ENCODE peak calls at places on chromosomes 4 and X, in eight cellular contexts. V is IMR-90, O is Calu3, A is suprapubic skin, T is progenitor cell of endocrine pancreas, J is pancreas, W is cardiac fibroblast, Y is fibroblast of mammary gland. Q is an unnamed sample.

GRCh38 chrX:80667967-80668366 is 141.7 kb downstream of the BRWD3 start:
- DNase-seq in O (no peak), V (no peak), A (no peak), T (no peak), J (no peak), W (no peak), Y (no peak), Q (no peak)

GRCh38 chr4:145804134-145804533 is 124.2 kb downstream of the C4orf51 start:
- DNase-seq in W (peak), Y (peak), O (no peak), J (no peak), V (peak), A (no peak), T (no peak), Q (no peak)

GRCh38 chr4:151407466-151408379 is 1.3 kb upstream of the FHIP1A start:
- DNase-seq in V (no peak), J (peak), Y (no peak), A (peak), W (no peak), O (peak), T (peak), Q (no peak)

GRCh38 chr4:169334335-169334734 is 63.6 kb upstream of the SH3RF1 start:
- DNase-seq in T (no peak), O (no peak), A (no peak), V (no peak), Y (no peak), J (no peak), W (no peak), Q (no peak)

GRCh38 chr4:145784036-145784435 is 104.1 kb downstream of the C4orf51 start:
- DNase-seq in A (no peak), J (no peak), O (no peak), Y (no peak), W (no peak), T (no peak), V (no peak), Q (no peak)

GRCh38 chrX:102341867-102342266 is 94.9 kb downstream of the NXF2 start:
- DNase-seq in V (no peak), J (no peak), T (no peak), O (no peak), A (no peak), W (peak), Y (no peak), Q (no peak)

GRCh38 chr4:164405774-164406173 is 348.2 kb upstream of the SMIM31 start:
- DNase-seq in O (no peak), A (no peak), T (no peak), V (no peak), Y (no peak), J (no peak), W (no peak), Q (no peak)

GRCh38 chr4:84032372-84032771 is 466.7 kb downstream of the NKX6-1 start:
- DNase-seq in O (no peak), T (no peak), W (no peak), A (no peak), Y (no peak), V (no peak), J (no peak), Q (no peak)

GRCh38 chr4:41748788-41749445 is 392 bp upstream of the PHOX2B start:
- DNase-seq in J (no peak), T (no peak), A (no peak), O (no peak), W (no peak), Y (no peak), V (no peak), Q (no peak)

GRCh38 chr4:112923514-112923913 is 125.9 kb upstream of the ANK2 start:
- DNase-seq in T (no peak), W (peak), J (no peak), A (no peak), O (no peak), Y (no peak), V (no peak), Q (no peak)

GRCh38 chrX:70454441-70455365 is 10.1 kb downstream of the DLG3 start:
- DNase-seq in O (peak), W (peak), A (no peak), Y (peak), T (peak), V (peak), J (peak), Q (no peak)

GRCh38 chrX:97685753-97686152 is 802.0 kb downstream of the RPA4 start:
- DNase-seq in A (no peak), J (no peak), V (peak), O (peak), W (peak), Y (peak), T (no peak), Q (no peak)

GRCh38 chr4:23805381-23805780 is 84.5 kb downstream of the PPARGC1A start:
- DNase-seq in J (no peak), T (no peak), Y (peak), A (no peak), V (peak), O (no peak), W (no peak), Q (no peak)

GRCh38 chr4:5810151-5810550 is 82.7 kb downstream of the CRMP1 start:
- DNase-seq in O (no peak), J (no peak), A (no peak), Y (no peak), V (no peak), T (no peak), W (no peak), Q (no peak)

GRCh38 chrX:1411331-1411730 is 19.4 kb upstream of the SLC25A6 start:
- DNase-seq in J (no peak), O (no peak), T (no peak), V (no peak), W (no peak), A (peak), Y (no peak), Q (peak)

GRCh38 chr4:180120114-180120513 is 2123.1 kb upstream of the TENM3 start:
- DNase-seq in J (no peak), Y (no peak), T (no peak), O (no peak), V (peak), A (no peak), W (no peak), Q (no peak)

GRCh38 chr4:31674313-31674947 is 954.3 kb downstream of the PCDH7 start:
- DNase-seq in O (no peak), V (peak), W (peak), A (no peak), J (no peak), Y (peak), T (no peak), Q (no peak)

GRCh38 chr4:89172865-89173264 is 61.5 kb downstream of the TIGD2 start:
- DNase-seq in A (no peak), V (no peak), T (no peak), J (no peak), W (no peak), O (no peak), Y (no peak), Q (no peak)
- TF ChIP-seq CTCF in A (no peak), V (no peak), T (no peak), J (no peak), W (no peak), O (no peak), Y (no peak), Q (no peak)

DNA sequence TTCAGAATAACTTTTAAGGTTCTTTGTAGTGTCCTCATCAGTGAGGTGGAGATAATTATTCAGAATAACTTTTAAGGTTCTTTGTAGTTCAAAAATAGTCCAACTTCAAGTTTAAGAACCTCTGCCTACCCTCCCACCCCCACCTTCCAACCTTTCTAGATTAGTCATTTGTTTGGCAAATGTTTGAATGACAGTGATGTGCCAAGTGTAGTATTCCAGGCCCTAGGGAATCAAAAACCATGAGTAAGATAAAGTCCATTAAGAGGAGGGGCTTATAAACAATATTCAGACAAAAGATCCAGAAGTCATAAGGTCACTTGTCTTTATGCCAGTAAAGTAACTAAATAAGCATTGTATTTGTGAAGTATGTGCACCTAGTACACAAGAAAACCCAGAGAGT is 51.3 kb downstream of the DCUN1D4 start:
- DNase-seq in W (peak), T (no peak), A (no peak), J (no peak), Y (peak), V (peak), O (no peak), Q (no peak)
- TF ChIP-seq CTCF in W (no peak), T (no peak), A (no peak), J (no peak), Y (no peak), V (no peak), O (no peak), Q (no peak)

DNA sequence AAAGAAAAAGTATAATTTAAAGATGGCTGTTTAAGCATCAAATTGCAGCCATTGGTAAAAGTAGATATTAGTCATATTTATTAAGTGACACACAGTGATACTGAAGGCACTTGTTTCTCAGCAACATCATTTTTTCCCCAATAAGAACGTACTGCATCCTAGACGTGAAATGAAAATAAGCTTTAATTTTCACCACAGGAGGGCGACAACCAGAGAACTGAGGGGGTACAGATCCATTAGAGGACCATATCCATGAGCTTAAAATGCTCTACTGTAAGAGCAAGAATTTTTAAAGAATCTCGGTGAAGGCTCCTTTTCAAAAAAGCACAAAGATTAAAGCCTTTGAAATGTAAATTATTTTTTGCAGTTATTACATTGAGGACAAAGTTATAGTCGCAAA is 33.4 kb downstream of the FRG1 start:
- DNase-seq in O (no peak), Y (peak), T (no peak), J (no peak), W (peak), A (no peak), V (no peak), Q (no peak)
- TF ChIP-seq CTCF in O (no peak), Y (peak), T (no peak), J (no peak), W (no peak), A (no peak), V (peak), Q (peak)

GRCh38 chrX:151723156-151723760 is 7.4 kb downstream of the FATE1 start:
- DNase-seq in J (no peak), W (no peak), T (no peak), V (no peak), O (no peak), A (no peak), Y (no peak), Q (no peak)

GRCh38 chrX:151725338-151725614 is 9.3 kb upstream of the CNGA2 start:
- DNase-seq in A (no peak), W (no peak), Y (no peak), V (no peak), J (no peak), T (no peak), O (no peak), Q (no peak)

GRCh38 chrX:151726751-151727150 is 7.8 kb upstream of the CNGA2 start:
- DNase-seq in W (no peak), A (no peak), Y (no peak), J (no peak), V (no peak), T (no peak), O (no peak), Q (no peak)

GRCh38 chrX:151724563-151725337 is 8.9 kb downstream of the FATE1 start:
- DNase-seq in J (no peak), Y (no peak), T (no peak), W (no peak), O (no peak), V (no peak), A (no peak), Q (no peak)

DNA sequence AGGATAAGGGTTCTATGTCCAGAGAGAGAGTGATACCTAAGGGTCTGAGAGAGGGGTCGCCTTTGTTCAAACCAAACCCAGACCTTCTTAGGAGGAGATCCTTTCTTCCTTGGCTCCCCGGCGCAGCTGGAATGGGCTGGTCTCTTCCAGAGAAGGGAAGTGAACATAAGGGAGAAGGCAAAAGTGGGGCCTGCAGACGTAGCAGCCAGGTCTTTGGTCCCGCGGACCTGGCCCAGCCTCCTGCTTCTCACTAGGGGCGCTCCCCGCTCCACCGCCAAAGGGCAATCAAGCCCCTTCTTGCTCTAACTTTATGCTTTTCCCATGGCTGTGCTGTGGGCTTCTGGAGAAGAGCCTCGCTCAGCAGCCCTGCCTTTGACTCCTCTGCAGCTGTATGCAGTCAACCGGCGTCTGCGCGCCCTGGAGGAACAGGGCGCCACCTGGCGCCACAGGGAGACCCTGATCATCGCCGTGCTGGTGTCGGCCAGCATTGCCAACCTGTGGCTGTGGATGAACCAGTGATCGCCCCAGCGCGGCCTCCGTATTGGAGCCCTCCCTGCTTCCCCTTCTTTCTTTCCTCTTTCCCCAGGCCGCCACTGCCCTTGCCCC is 6.5 kb downstream of the FATE1 start:
- DNase-seq in O (peak), J (peak), Y (peak), A (peak), T (peak), W (no peak), V (no peak), Q (no peak)
- TF ChIP-seq CTCF in O (peak), J (no peak), Y (peak), A (no peak), T (peak), W (no peak), V (peak), Q (peak)

GRCh38 chrX:3807906-3808305 is 94.5 kb upstream of the PRKX start:
- DNase-seq in A (no peak), V (no peak), O (no peak), W (no peak), J (no peak), T (no peak), Y (no peak), Q (no peak)

GRCh38 chrX:3806630-3807029 is 93.2 kb upstream of the PRKX start:
- DNase-seq in O (no peak), J (no peak), W (no peak), T (no peak), A (no peak), Y (no peak), V (no peak), Q (no peak)

GRCh38 chrX:3815896-3816664 is 102.6 kb upstream of the PRKX start:
- DNase-seq in Y (peak), W (peak), J (peak), T (peak), V (peak), A (peak), O (peak), Q (no peak)

DNA sequence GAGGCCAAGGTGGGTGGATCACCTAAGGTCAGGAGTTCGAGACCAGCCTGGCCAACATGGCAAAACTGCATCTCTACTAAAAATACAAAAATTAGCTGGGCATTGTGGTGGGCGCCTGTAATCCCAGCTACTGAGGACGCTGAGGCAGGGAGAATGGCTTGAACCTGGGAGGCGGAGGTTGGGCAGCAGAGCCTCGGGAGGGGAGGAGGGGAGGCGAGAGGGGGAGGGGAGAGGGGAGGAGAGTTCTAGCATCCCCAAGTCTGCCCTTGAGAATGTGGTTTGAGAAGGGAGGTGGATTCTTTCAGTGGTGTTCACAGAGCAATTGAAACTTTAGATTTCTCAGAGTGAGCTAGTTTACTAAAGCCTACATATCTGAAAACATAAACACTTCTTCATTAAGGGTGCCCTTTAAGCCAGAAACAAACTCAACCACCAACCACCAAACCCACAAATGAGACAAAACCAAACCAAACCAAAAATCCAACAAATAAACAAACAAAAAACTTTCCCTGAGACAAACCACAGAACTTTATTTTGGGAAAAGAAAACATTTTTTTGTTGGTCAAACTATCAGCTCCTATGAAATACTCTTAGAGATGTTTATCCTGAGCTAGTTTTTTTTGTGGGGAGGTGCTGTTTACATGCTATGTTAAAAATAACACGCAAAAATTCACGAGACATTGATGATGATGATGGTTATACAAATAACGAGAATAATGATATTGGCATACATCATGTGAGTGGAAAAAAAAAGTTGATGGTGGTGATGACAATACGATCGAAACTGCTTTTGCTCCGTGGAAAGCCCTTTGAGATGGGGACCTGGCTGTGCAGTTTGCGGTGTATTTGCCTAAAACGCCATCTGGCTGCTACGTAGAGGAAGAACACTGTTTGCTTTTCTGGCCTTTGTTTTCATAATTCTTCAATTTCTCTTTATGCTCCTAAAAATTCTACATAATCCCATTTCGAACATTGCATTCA is 98.2 kb upstream of the PRKX start:
- DNase-seq in Y (peak), T (no peak), O (peak), W (peak), A (no peak), J (no peak), V (peak), Q (no peak)
- TF ChIP-seq CTCF in Y (peak), T (peak), O (peak), W (peak), A (peak), J (no peak), V (peak), Q (peak)

DNA sequence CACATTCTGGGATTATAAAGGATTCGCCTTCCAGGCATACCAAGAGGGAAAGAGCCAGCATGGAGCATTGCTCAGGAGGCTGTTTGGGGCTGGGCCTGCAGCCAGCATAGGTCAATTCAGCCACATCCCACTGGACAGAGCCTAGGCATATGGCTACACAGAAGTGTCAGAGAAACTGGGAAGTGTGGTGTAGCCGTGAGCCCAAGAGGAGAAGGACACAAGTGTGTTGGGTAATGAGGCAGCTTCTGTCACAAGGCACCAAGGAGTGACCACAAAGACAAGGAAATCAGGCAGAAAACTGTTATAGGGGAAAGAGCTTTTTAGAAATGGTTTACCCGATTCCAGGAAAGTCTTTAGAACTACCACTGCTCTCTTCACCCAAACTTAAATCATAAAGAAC is 178.6 kb upstream of the TBL1X start:
- DNase-seq in V (no peak), W (no peak), O (no peak), A (no peak), Y (no peak), T (no peak), J (no peak), Q (no peak)
- TF ChIP-seq CTCF in V (no peak), W (no peak), O (no peak), A (no peak), Y (no peak), T (no peak), J (no peak), Q (no peak)

GRCh38 chrX:152927858-152928760 is 30.2 kb downstream of the ZNF185 start:
- DNase-seq in A (no peak), O (no peak), T (no peak), Y (no peak), V (no peak), J (no peak), W (no peak), Q (peak)

GRCh38 chrX:152928761-152929400 is 31.0 kb downstream of the ZNF185 start:
- DNase-seq in O (no peak), J (no peak), W (no peak), T (no peak), Y (no peak), V (no peak), A (no peak), Q (peak)

GRCh38 chrX:152930516-152930915 is 32.6 kb downstream of the ZNF185 start:
- DNase-seq in Y (no peak), T (no peak), W (no peak), A (no peak), J (no peak), V (no peak), O (no peak), Q (peak)

GRCh38 chrX:152932144-152932543 is 34.3 kb downstream of the ZNF185 start:
- DNase-seq in Y (no peak), T (no peak), W (no peak), J (no peak), O (no peak), A (no peak), V (no peak), Q (peak)

DNA sequence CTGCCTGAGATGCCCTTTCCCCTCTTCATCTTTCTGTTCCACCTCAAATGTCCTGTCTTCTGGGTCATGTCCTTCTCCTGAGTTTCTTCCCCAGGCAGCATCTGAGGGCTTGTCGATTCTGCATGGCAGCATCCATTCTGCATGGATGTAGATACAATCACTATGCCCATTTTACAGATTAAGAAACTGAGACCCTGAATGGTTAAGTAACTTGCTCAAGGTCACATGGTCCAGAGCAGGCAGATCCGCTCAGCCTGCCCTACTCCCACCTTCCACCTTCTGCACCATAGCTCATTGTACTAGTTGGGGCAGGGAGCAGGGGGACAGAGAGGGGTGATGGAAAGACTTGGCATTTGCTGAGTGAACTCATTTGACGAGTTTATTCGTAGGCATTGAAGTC is 32.0 kb downstream of the ZNF185 start:
- DNase-seq in W (no peak), J (no peak), Y (no peak), O (no peak), A (no peak), V (no peak), T (no peak), Q (peak)
- TF ChIP-seq CTCF in W (no peak), J (no peak), Y (no peak), O (no peak), A (no peak), V (no peak), T (no peak), Q (no peak)